ENCODE peak calls at places on chromosomes 11 and 22, in nine cellular contexts. D is PC-3; Q is gastrocnemius medialis; J is naive thymus-derived CD4-positive, alpha-beta T cell; N is heart left ventricle; H is endothelial cell of umbilical vein; Y is adipocyte; X is iPS DF 6.9; W is effector memory CD4-positive, alpha-beta T cell. M is an unnamed sample. For H3K4me1 and H3K9me3, the result is how much of the 10 kb centered on the place peaks cover.

GRCh38 chr22:27223317-27224177 is 566.2 kb downstream of the MIAT start:
- DNase-seq in H (no peak), Q (no peak), Y (peak), N (no peak), X (no peak), W (no peak), J (no peak), D (peak), M (no peak)

GRCh38 chr22:38756631-38757463 is 1.0 kb upstream of the SUN2 start:
- DNase-seq in Y (no peak), J (peak), N (no peak), H (peak), X (no peak), Q (no peak), W (no peak), D (no peak), M (no peak)

GRCh38 chr11:3221408-3222002 is 2.9 kb upstream of the MRGPRG start:
- DNase-seq in W (no peak), J (no peak), N (no peak), X (no peak), H (no peak), Q (no peak), Y (no peak), D (no peak), M (no peak)

GRCh38 chr11:67617243-67617953 is 10.7 kb downstream of the NDUFV1 start:
- DNase-seq in X (no peak), N (no peak), H (no peak), D (no peak), Q (no peak), J (no peak), Y (no peak), W (no peak), M (no peak)

GRCh38 chr11:69867076-69868002 is 48.1 kb upstream of the FGF3 start:
- DNase-seq in D (peak), X (no peak), W (no peak), H (no peak), J (no peak), Y (no peak), Q (no peak), N (no peak), M (no peak)

GRCh38 chr11:77093056-77093891 is 9.4 kb upstream of the OMP start:
- DNase-seq in H (no peak), X (no peak), N (peak), Q (no peak), D (no peak), Y (no peak), W (no peak), J (no peak), M (no peak)

GRCh38 chr11:130144129-130144528 is 15.5 kb upstream of the ST14 start:
- DNase-seq in Y (no peak), Q (no peak), J (no peak), D (no peak), X (no peak), H (no peak), N (no peak), W (no peak), M (no peak)

GRCh38 chr11:130815921-130816320 is 100.4 kb downstream of the SNX19 start:
- DNase-seq in Y (no peak), X (no peak), H (no peak), D (no peak), W (no peak), Q (no peak), J (no peak), N (no peak), M (no peak)

GRCh38 chr22:42214625-42215415 is 55.6 kb downstream of the TCF20 start:
- DNase-seq in H (no peak), N (peak), D (no peak), X (no peak), Q (no peak), W (no peak), J (no peak), Y (no peak), M (no peak)

GRCh38 chr22:37990302-37990701 is 5.9 kb upstream of the SOX10 start:
- DNase-seq in Q (no peak), W (no peak), D (no peak), H (no peak), N (peak), J (no peak), X (no peak), Y (no peak), M (no peak)

GRCh38 chr22:46783721-46784120 is 21.3 kb downstream of the TBC1D22A start:
- DNase-seq in X (no peak), Q (no peak), W (no peak), J (no peak), N (no peak), D (no peak), Y (peak), H (no peak), M (no peak)

GRCh38 chr11:120510406-120511115 is 987 bp upstream of the GRIK4 start:
- DNase-seq in Y (no peak), J (no peak), W (no peak), D (no peak), N (no peak), Q (no peak), X (no peak), H (no peak), M (no peak)

GRCh38 chr11:93484716-93485115 is 58.5 kb downstream of the SMCO4 start:
- DNase-seq in W (no peak), D (no peak), Y (peak), H (no peak), N (no peak), X (no peak), J (no peak), Q (no peak), M (no peak)

GRCh38 chr11:73402834-73403185 is 26.6 kb downstream of the RELT start:
- DNase-seq in Q (no peak), J (peak), Y (peak), H (peak), W (no peak), N (no peak), D (peak), X (no peak), M (no peak)

GRCh38 chr11:68998390-68998911 is 14.6 kb downstream of the MRGPRF start:
- DNase-seq in W (no peak), X (no peak), J (no peak), N (no peak), Q (no peak), D (peak), H (peak), Y (no peak), M (no peak)

GRCh38 chr11:111429066-111429506 is 50.0 kb upstream of the POU2AF1 start:
- DNase-seq in W (no peak), Y (peak), H (peak), J (peak), X (no peak), D (peak), N (peak), Q (no peak), M (no peak)

GRCh38 chr11:2701230-2701629 is 1.4 kb upstream of the KCNQ1OT1 start:
- DNase-seq in W (no peak), X (no peak), H (no peak), N (peak), D (no peak), Y (no peak), J (no peak), Q (no peak), M (no peak)

GRCh38 chr11:122395282-122395681 is 260.2 kb upstream of the UBASH3B start:
- DNase-seq in W (no peak), H (no peak), X (no peak), D (no peak), Y (no peak), Q (no peak), N (no peak), J (no peak), M (no peak)

GRCh38 chr11:82462588-82462987 is 271.1 kb downstream of the FAM181B start:
- DNase-seq in J (no peak), D (no peak), Y (no peak), Q (no peak), N (no peak), W (no peak), X (no peak), H (no peak), M (no peak)

GRCh38 chr11:43644626-43645299 is 35.8 kb upstream of the HSD17B12 start:
- DNase-seq in N (no peak), D (peak), H (no peak), X (no peak), Q (no peak), J (no peak), Y (peak), W (no peak), M (no peak)

GRCh38 chr11:73320786-73321325 is 12.8 kb downstream of the ARHGEF17 start:
- DNase-seq in X (no peak), N (no peak), D (no peak), H (peak), J (no peak), Q (no peak), Y (no peak), W (no peak), M (no peak)

GRCh38 chr11:121654506-121655480 is 202.0 kb upstream of the SORL1-AS1 start:
- DNase-seq in J (no peak), W (no peak), D (peak), X (no peak), Q (no peak), H (no peak), Y (peak), N (no peak), M (no peak)

GRCh38 chr22:26401726-26402125 is 27.3 kb upstream of the ASPHD2 start:
- DNase-seq in Q (no peak), D (no peak), H (no peak), X (no peak), N (no peak), J (no peak), Y (no peak), W (no peak), M (no peak)

GRCh38 chr11:565921-566509 is 5.2 kb downstream of the RASSF7 start:
- DNase-seq in N (no peak), X (no peak), Q (no peak), W (no peak), H (no peak), D (no peak), J (no peak), Y (peak), M (no peak)

GRCh38 chr22:19880786-19881569 is 26.3 kb upstream of the GNB1L start:
- DNase-seq in N (peak), D (peak), J (no peak), Y (peak), W (no peak), X (peak), H (peak), Q (no peak), M (no peak)

GRCh38 chr11:103091441-103091809 is 535 bp downstream of the DCUN1D5 start:
- DNase-seq in H (peak), J (peak), N (peak), Y (peak), Q (peak), D (peak), X (no peak), W (no peak), M (no peak)

GRCh38 chr11:12818333-12819015 is 144.3 kb downstream of the TEAD1 start:
- DNase-seq in H (no peak), N (no peak), X (no peak), Q (no peak), J (no peak), W (no peak), D (no peak), Y (peak), M (no peak)

GRCh38 chr11:91220476-91221202 is 997.8 kb upstream of the CHORDC1 start:
- DNase-seq in J (no peak), W (no peak), Q (no peak), D (peak), Y (peak), N (no peak), H (no peak), X (no peak), M (no peak)

GRCh38 chr11:61828629-61829407 is 718 bp downstream of the FADS2 start:
- DNase-seq in Q (no peak), X (no peak), W (no peak), N (peak), D (peak), J (peak), Y (peak), H (peak), M (no peak)

GRCh38 chr11:131688056-131688693 is 317.8 kb downstream of the NTM start:
- DNase-seq in D (peak), N (peak), Y (peak), H (peak), W (no peak), Q (no peak), J (no peak), X (no peak), M (peak)

GRCh38 chr11:36364551-36364950 is 68.5 kb downstream of the PRR5L start:
- DNase-seq in Y (no peak), H (no peak), N (no peak), W (no peak), J (no peak), Q (no peak), D (peak), X (no peak), M (no peak)

GRCh38 chr11:10309163-10310093 is 4.6 kb downstream of the ADM start:
- DNase-seq in J (no peak), Q (peak), H (peak), X (no peak), Y (peak), W (no peak), N (peak), D (peak), M (no peak)

GRCh38 chr22:19127329-19128008 is 3.6 kb upstream of the TSSK2 start:
- DNase-seq in J (no peak), Q (no peak), W (no peak), N (no peak), H (no peak), Y (no peak), D (no peak), X (no peak), M (no peak)

GRCh38 chr22:37410174-37411055 is 16.9 kb downstream of the ELFN2 start:
- DNase-seq in W (no peak), X (no peak), N (no peak), Y (no peak), H (no peak), J (no peak), Q (no peak), D (no peak), M (no peak)

GRCh38 chr11:68714047-68714856 is 29.9 kb downstream of the GAL start:
- DNase-seq in H (no peak), Q (no peak), W (no peak), N (no peak), D (no peak), X (no peak), J (no peak), Y (no peak), M (no peak)

GRCh38 chr11:60925685-60926267 is 1.5 kb downstream of the TMEM132A start:
- DNase-seq in J (no peak), W (no peak), H (no peak), D (peak), Y (peak), N (no peak), X (no peak), Q (no peak), M (no peak)

DNA sequence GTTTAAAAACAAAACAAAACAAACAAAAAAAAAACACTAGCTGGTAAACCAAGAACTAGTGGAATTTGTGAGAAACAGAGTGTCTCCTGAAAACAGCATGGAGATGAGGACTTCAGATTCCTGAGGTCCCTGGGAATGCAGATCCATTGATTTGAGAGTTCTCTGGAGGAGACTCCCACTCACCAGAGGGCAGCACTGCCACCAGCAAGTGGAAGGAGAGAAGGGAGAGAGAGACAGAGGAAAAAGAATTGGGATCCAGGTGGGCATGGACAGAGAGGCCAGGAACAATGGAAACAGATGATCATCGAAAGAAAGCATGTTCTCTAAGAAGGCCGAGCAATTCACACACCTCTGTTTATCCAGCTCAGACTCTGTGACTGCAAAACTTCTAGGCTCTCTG is 31.8 kb downstream of the ETS1 start:
- DNase-seq in D (peak), Y (peak), X (no peak), W (no peak), N (no peak), H (peak), J (no peak), Q (no peak), M (no peak)
- H3K4me1 ChIP-seq in D (under half), Y (under half), X (under half), W (under half), N (under half), H (under half), J (under half), Q (under half), M (under half)

GRCh38 chr22:49075150-49075549 is 752.5 kb downstream of the BRD1 start:
- DNase-seq in N (no peak), W (no peak), J (no peak), Y (no peak), X (no peak), D (no peak), H (no peak), Q (no peak), M (no peak)
- H3K9me3 ChIP-seq in N (under half), W (under half), J (under half), Y (under half), X (under half), D (under half), H (under half), Q (under half), M (under half)

GRCh38 chr22:21626073-21626734 is 3.6 kb downstream of the YDJC start:
- DNase-seq in W (no peak), X (no peak), H (no peak), N (no peak), Q (no peak), Y (no peak), J (no peak), D (no peak), M (no peak)

GRCh38 chr22:21624120-21624879 is 5.5 kb downstream of the YDJC start:
- DNase-seq in Q (no peak), Y (peak), W (peak), D (peak), H (no peak), J (peak), X (no peak), N (no peak), M (peak)

GRCh38 chr22:21624880-21625791 is 4.7 kb downstream of the YDJC start:
- DNase-seq in Q (no peak), X (no peak), Y (no peak), J (no peak), H (no peak), N (no peak), D (no peak), W (no peak), M (no peak)

GRCh38 chr22:21628386-21629261 is 1.2 kb downstream of the YDJC start:
- DNase-seq in Y (no peak), N (no peak), D (no peak), J (no peak), W (no peak), H (no peak), X (no peak), Q (no peak), M (no peak)

DNA sequence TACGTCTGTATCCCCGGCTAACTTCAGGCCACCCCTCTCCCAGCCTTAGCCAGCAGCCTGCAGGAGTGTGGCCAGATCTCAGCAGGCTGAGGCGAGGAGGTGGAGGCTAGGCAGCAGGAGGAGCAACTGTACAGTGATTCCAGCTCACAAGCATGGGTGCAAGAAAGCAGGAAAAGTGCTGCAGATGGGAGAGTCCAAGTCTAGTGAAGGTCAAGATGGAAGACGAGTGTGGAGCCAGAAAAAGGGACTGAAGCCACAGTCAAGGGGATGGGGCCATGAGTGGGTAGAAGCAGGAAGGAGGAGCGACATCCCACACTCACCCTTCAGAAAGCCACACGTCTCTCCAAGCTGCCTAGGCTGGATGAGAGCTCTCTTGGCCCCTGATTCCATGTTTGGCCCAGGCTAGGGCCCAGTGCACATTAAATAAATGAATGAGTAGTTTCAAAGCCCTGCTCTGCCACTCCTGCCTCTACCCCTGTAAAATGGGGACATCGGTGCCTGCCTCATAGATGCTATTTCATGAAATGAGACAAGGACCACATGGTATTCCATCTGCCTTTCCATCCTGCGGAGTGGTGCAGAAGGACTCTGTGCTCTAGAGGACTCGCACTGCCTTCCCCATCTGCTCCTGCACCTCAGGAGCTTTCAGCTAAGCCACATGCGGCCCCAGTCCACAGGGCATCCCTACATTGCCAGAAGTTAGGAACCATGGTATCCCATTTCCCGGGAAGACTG is 2.9 kb downstream of the YDJC start:
- DNase-seq in Q (no peak), X (no peak), W (no peak), D (no peak), J (no peak), N (no peak), Y (no peak), H (no peak), M (no peak)
- H3K4me1 ChIP-seq in Q (under half), X (under half), W (under half), D (under half), J (under half), N (under half), Y (under half), H (under half), M (under half)

DNA sequence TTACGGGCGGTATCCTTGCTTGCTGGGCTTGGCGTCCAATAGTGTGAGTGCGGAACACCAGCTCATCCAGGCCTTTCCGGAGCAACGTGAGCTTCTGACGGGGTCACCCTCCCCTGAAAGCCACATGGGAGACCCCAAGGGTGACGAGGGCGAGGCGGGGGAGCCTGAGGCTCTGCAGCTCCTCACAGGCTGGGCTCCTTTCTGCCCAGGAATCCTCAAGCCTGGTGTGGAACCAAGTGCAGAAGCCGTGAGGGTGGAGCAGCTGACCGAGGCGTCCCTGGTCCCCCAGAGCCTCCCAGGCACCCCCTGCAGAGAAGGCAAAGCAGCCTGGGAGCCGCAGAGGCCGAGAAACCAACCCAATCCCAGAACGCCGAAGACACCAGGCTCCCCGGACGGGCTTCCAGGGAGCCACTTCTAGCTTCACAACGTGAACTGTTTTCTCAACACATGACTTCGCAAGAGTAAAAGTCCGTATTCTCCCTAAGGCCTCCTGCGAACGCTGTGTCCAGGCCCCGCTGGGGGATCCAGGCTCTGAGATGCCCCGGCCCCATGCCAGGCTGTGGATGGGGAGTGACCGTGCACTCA is 530.3 kb downstream of the BRD1 start:
- DNase-seq in H (no peak), W (no peak), Y (no peak), D (no peak), J (no peak), Q (no peak), X (no peak), N (peak), M (no peak)
- H3K9me3 ChIP-seq in H (under half), W (under half), Y (under half), D (under half), J (under half), Q (under half), X (under half), N (under half), M (under half)

GRCh38 chr11:33724644-33725035 is 11.6 kb downstream of the CD59 start:
- DNase-seq in Q (peak), Y (peak), N (no peak), X (no peak), W (no peak), D (no peak), J (no peak), H (peak), M (no peak)

GRCh38 chr11:33721984-33722383 is 14.2 kb downstream of the CD59 start:
- DNase-seq in W (no peak), Q (peak), N (no peak), J (no peak), H (no peak), Y (no peak), X (no peak), D (no peak), M (no peak)

GRCh38 chr11:33721291-33721840 is 14.9 kb downstream of the CD59 start:
- DNase-seq in Y (peak), H (peak), D (peak), W (no peak), X (no peak), J (no peak), Q (peak), N (no peak), M (no peak)

GRCh38 chr11:33723238-33723881 is 12.9 kb downstream of the CD59 start:
- DNase-seq in H (peak), N (no peak), W (no peak), Y (peak), D (peak), Q (no peak), J (no peak), X (no peak), M (no peak)

GRCh38 chr11:33722579-33723234 is 13.5 kb downstream of the CD59 start:
- DNase-seq in W (no peak), Q (no peak), H (peak), N (no peak), Y (peak), D (peak), X (no peak), J (no peak), M (no peak)
- H3K4me1 ChIP-seq in W (under half), Q (half or more), H (half or more), N (half or more), Y (under half), D (half or more), X (under half), J (under half), M (under half)